ENCODE peak calls at places on chromosome 11, in nine cellular contexts. E is CD8-positive, alpha-beta memory T cell; F is mesenchymal stem cell; K is AG04450; S is GM23248; W is dorsolateral prefrontal cortex; P is fibroblast of pulmonary artery; G is CD8-positive, alpha-beta T cell; M is tibial artery. L is an unnamed sample.

GRCh38 chr11:108929241-108929640 is 264.4 kb downstream of the DDX10 start:
- DNase-seq in E (no peak), F (peak; percentile 96), K (peak; percentile 91), S (peak; percentile 97), W (no peak), P (peak; percentile 97), G (no peak), M (no peak), L (no peak)

GRCh38 chr11:56750190-56750589 is 1.7 kb upstream of the OR9G4 start:
- DNase-seq in E (no peak), F (no peak), K (no peak), S (no peak), W (no peak), P (no peak), G (no peak), M (no peak), L (peak; percentile 10)

GRCh38 chr11:89660234-89660633 is 49.9 kb upstream of the TRIM77 start:
- DNase-seq in E (no peak), F (no peak), K (no peak), S (no peak), W (no peak), P (no peak), G (no peak), M (no peak), L (peak; percentile 13)

GRCh38 chr11:47236482-47236881 is 12.1 kb downstream of the ACP2 start:
- DNase-seq in E (no peak), F (peak; percentile 69), K (no peak), S (peak; percentile 63), W (no peak), P (peak; percentile 30), G (no peak), M (peak; percentile 14), L (no peak)

GRCh38 chr11:46300270-46300669 is 22.8 kb downstream of the CREB3L1 start:
- DNase-seq in E (no peak), F (no peak), K (no peak), S (no peak), W (no peak), P (no peak), G (no peak), M (no peak), L (peak; percentile 11)

GRCh38 chr11:17250561-17251350 is 25.8 kb upstream of the NUCB2 start:
- DNase-seq in E (no peak), F (no peak), K (no peak), S (peak; percentile 41), W (no peak), P (no peak), G (no peak), M (no peak), L (no peak)

GRCh38 chr11:133212201-133212600 is 320.1 kb downstream of the OPCML start:
- DNase-seq in E (no peak), F (no peak), K (no peak), S (no peak), W (no peak), P (no peak), G (no peak), M (no peak), L (no peak)

GRCh38 chr11:69635210-69635609 is 5.7 kb upstream of the CCND1 start:
- DNase-seq in E (no peak), F (no peak), K (no peak), S (no peak), W (no peak), P (no peak), G (no peak), M (no peak), L (peak; percentile 11)

GRCh38 chr11:112523477-112523876 is 262.8 kb upstream of the PLET1 start:
- DNase-seq in E (no peak), F (peak; percentile 24), K (no peak), S (peak; percentile 59), W (peak; percentile 62), P (no peak), G (no peak), M (no peak), L (peak; percentile 22)

GRCh38 chr11:103281301-103281700 is 172.1 kb downstream of the DYNC2H1 start:
- DNase-seq in E (no peak), F (no peak), K (no peak), S (peak; percentile 38), W (no peak), P (no peak), G (no peak), M (no peak), L (no peak)

GRCh38 chr11:112477152-112477928 is 216.7 kb upstream of the PLET1 start:
- DNase-seq in E (no peak), F (no peak), K (no peak), S (no peak), W (no peak), P (no peak), G (no peak), M (no peak), L (no peak)

GRCh38 chr11:45021692-45022130 is 71.0 kb upstream of the TP53I11 start:
- DNase-seq in E (no peak), F (peak; percentile 53), K (no peak), S (peak; percentile 95), W (peak; percentile 31), P (peak; percentile 64), G (no peak), M (peak; percentile 89), L (peak; percentile 76)

GRCh38 chr11:35126000-35126878 is 12.7 kb upstream of the CD44 start:
- DNase-seq in E (no peak), F (no peak), K (no peak), S (peak; percentile 7), W (no peak), P (no peak), G (no peak), M (no peak), L (no peak)

GRCh38 chr11:3840289-3840869 is 380 bp downstream of the RHOG start:
- DNase-seq in E (peak; percentile 51), F (no peak), K (no peak), S (peak; percentile 38), W (no peak), P (no peak), G (no peak), M (no peak), L (peak; percentile 82)

GRCh38 chr11:63490551-63491239 is at the start of gene PLAAT5:
- DNase-seq in E (no peak), F (no peak), K (no peak), S (peak; percentile 25), W (no peak), P (no peak), G (no peak), M (no peak), L (peak; percentile 83)

GRCh38 chr11:126202646-126203359 is 8.6 kb downstream of the RPUSD4 start:
- DNase-seq in E (no peak), F (no peak), K (no peak), S (no peak), W (no peak), P (no peak), G (no peak), M (no peak), L (no peak)

GRCh38 chr11:102187416-102188125 is 77.3 kb downstream of the YAP1 start:
- DNase-seq in E (no peak), F (peak; percentile 32), K (no peak), S (peak; percentile 64), W (no peak), P (peak; percentile 61), G (no peak), M (no peak), L (no peak)

GRCh38 chr11:45078236-45079074 is 68.0 kb upstream of the PRDM11 start:
- DNase-seq in E (no peak), F (peak; percentile 91), K (no peak), S (peak; percentile 81), W (peak; percentile 87), P (peak; percentile 49), G (no peak), M (no peak), L (no peak)

DNA sequence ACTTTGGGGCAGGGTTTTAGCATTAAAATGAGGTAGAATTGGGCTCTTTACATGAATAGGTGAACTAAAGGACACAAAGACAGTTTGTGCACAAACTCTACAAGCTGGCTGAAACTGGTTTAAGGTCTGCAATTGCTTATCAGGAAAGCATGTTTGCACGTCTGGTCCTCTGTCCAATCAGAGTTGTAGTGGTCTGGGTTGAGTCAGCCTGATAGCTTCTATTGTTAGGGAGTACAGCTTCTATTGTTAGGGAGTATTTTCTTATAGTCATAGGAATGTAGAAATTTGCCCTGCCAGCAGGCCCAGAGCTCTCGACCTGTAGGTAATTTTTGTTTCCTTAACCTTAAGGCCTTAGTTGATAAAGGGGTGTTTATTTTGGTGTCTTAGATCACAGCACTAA is 1422.4 kb downstream of the LRRC4C start:
- DNase-seq in E (no peak), F (no peak), K (no peak), S (no peak), W (no peak), P (peak; percentile 26), G (no peak), M (no peak), L (no peak)
- H3K4me3 ChIP-seq in E (no peak overlapping the region), F (no peak overlapping the region), K (no peak overlapping the region), S (no peak overlapping the region), W (no peak overlapping the region), P (no peak overlapping the region), G (no peak overlapping the region), M (no peak overlapping the region), L (no peak overlapping the region)

GRCh38 chr11:82899191-82899820 is 924 bp downstream of the PRCP start:
- DNase-seq in E (peak; percentile 68), F (peak; percentile 18), K (no peak), S (peak; percentile 19), W (no peak), P (no peak), G (no peak), M (no peak), L (no peak)
- H3K4me3 ChIP-seq in E (peak overlapping the region; percentile 90), F (peak overlapping the region; percentile 91), K (peak overlapping the region; percentile 87), S (peak overlapping the region; percentile 94), W (peak overlapping the region; percentile 67), P (peak overlapping the region; percentile 87), G (peak overlapping the region; percentile 76), M (peak overlapping the region; percentile 73), L (peak overlapping the region; percentile 77)

GRCh38 chr11:68039526-68040086 is 781 bp downstream of the TCIRG1 start:
- DNase-seq in E (no peak), F (no peak), K (no peak), S (peak; percentile 30), W (no peak), P (no peak), G (no peak), M (no peak), L (peak; percentile 84)

GRCh38 chr11:68040121-68040956 is 1.5 kb downstream of the TCIRG1 start:
- DNase-seq in E (peak; percentile 63), F (peak; percentile 90), K (peak; percentile 42), S (peak; percentile 81), W (peak; percentile 28), P (peak; percentile 79), G (peak; percentile 17), M (peak; percentile 84), L (peak; percentile 91)

GRCh38 chr11:68041617-68042218 is 2.9 kb downstream of the TCIRG1 start:
- DNase-seq in E (no peak), F (no peak), K (no peak), S (no peak), W (no peak), P (no peak), G (no peak), M (no peak), L (peak; percentile 71)

GRCh38 chr11:68042219-68043028 is 3.6 kb downstream of the TCIRG1 start:
- DNase-seq in E (no peak), F (no peak), K (no peak), S (no peak), W (no peak), P (no peak), G (no peak), M (no peak), L (peak; percentile 74)

GRCh38 chr11:68040957-68041591 is 2.2 kb downstream of the TCIRG1 start:
- DNase-seq in E (no peak), F (no peak), K (no peak), S (no peak), W (no peak), P (no peak), G (no peak), M (no peak), L (peak; percentile 71)
- H3K4me3 ChIP-seq in E (peak overlapping the region; percentile 71), F (peak overlapping the region; percentile 91), K (peak overlapping the region; percentile 70), S (peak overlapping the region; percentile 92), W (peak overlapping the region; percentile 53), P (peak overlapping the region; percentile 73), G (peak overlapping the region; percentile 90), M (peak overlapping the region; percentile 63), L (no peak overlapping the region)

GRCh38 chr11:73323464-73323863 is 15.4 kb downstream of the ARHGEF17 start:
- DNase-seq in E (no peak), F (peak; percentile 84), K (no peak), S (peak; percentile 87), W (no peak), P (peak; percentile 76), G (no peak), M (peak; percentile 93), L (peak; percentile 96)
- H3K4me3 ChIP-seq in E (no peak overlapping the region), F (peak overlapping the region; percentile 48), K (peak overlapping the region; percentile 27), S (peak overlapping the region; percentile 29), W (no peak overlapping the region), P (no peak overlapping the region), G (no peak overlapping the region), M (no peak overlapping the region), L (no peak overlapping the region)